ENCODE peak calls at places on chromosomes 7 and 10, in four cellular contexts. Z is HT-29, V is GM12891, C is nucleus accumbens. K is an unnamed sample.

GRCh38 chr7:5689118-5689517 is 92.3 kb downstream of the RNF216 start:
- DNase-seq in C (no peak), V (no peak), Z (no peak), K (no peak)

GRCh38 chr10:43264987-43265798 is 1.7 kb downstream of the RASGEF1A start:
- DNase-seq in V (peak; percentile 18), Z (no peak), C (no peak), K (no peak)

GRCh38 chr7:2894118-2894940 is 50.2 kb upstream of the GNA12 start:
- DNase-seq in C (no peak), V (peak; percentile 64), Z (no peak), K (no peak)

GRCh38 chr7:101559586-101559985 is 69.5 kb downstream of the MYL10 start:
- DNase-seq in C (no peak), Z (no peak), V (no peak), K (no peak)

GRCh38 chr7:37753398-37753797 is 69.8 kb downstream of the GPR141 start:
- DNase-seq in Z (no peak), V (no peak), C (no peak), K (no peak)

GRCh38 chr10:22693371-22693784 is 21.0 kb downstream of the PIP4K2A start:
- DNase-seq in V (no peak), Z (no peak), C (no peak), K (no peak)

GRCh38 chr7:121561717-121562116 is 165.6 kb upstream of the FAM3C start:
- DNase-seq in Z (peak; percentile 26), C (no peak), V (no peak), K (peak; percentile 4)

GRCh38 chr10:31604141-31604540 is 285.1 kb downstream of the ZEB1 start:
- DNase-seq in Z (no peak), V (no peak), C (no peak), K (no peak)

GRCh38 chr7:139700505-139701235 is 77.1 kb downstream of the HIPK2 start:
- DNase-seq in Z (no peak), C (no peak), V (no peak), K (no peak)

GRCh38 chr10:127853868-127854768 is 38.6 kb downstream of the CLRN3 start:
- DNase-seq in Z (peak; percentile 87), C (peak; percentile 59), V (peak; percentile 64), K (peak; percentile 59)

GRCh38 chr7:44290250-44290616 is 35.2 kb downstream of the CAMK2B start:
- DNase-seq in C (no peak), V (peak; percentile 6), Z (no peak), K (no peak)

GRCh38 chr7:97479740-97480290 is 252.1 kb upstream of the TAC1 start:
- DNase-seq in C (peak; percentile 5), Z (no peak), V (no peak), K (no peak)

GRCh38 chr10:60916025-60916424 is 28.0 kb downstream of the RHOBTB1 start:
- DNase-seq in Z (peak; percentile 15), V (no peak), C (no peak), K (peak; percentile 15)

GRCh38 chr10:1119027-1119426 is 62.8 kb downstream of the WDR37 start:
- DNase-seq in C (no peak), Z (no peak), V (no peak), K (no peak)

GRCh38 chr7:105345003-105345402 is 43.7 kb downstream of the SRPK2 start:
- DNase-seq in V (no peak), C (no peak), Z (no peak), K (no peak)

GRCh38 chr7:141017555-141017954 is 2.8 kb upstream of the MRPS33 start:
- DNase-seq in V (no peak), C (no peak), Z (no peak), K (no peak)

GRCh38 chr7:85682819-85683218 is 496.0 kb upstream of the SEMA3D start:
- DNase-seq in V (no peak), Z (no peak), C (no peak), K (no peak)

GRCh38 chr10:80202934-80203834 is 2.2 kb downstream of the ANXA11 start:
- DNase-seq in V (no peak), C (peak; percentile 54), Z (peak; percentile 83), K (peak; percentile 80)

GRCh38 chr10:103983367-103983911 is 16.5 kb downstream of the SLK start:
- DNase-seq in V (no peak), C (no peak), Z (no peak), K (no peak)

GRCh38 chr10:77702166-77702565 is 64.6 kb upstream of the KCNMA1 start:
- DNase-seq in V (no peak), C (no peak), Z (no peak), K (no peak)

GRCh38 chr7:152341039-152341913 is 94.5 kb downstream of the KMT2C start:
- DNase-seq in V (no peak), C (peak; percentile 4), Z (peak; percentile 80), K (peak; percentile 32)

GRCh38 chr7:98348726-98349474 is 52.0 kb downstream of the BAIAP2L1 start:
- DNase-seq in Z (peak; percentile 56), V (no peak), C (no peak), K (peak; percentile 23)

GRCh38 chr10:90293629-90294028 is 564.2 kb downstream of the HTR7 start:
- DNase-seq in C (no peak), V (no peak), Z (no peak), K (no peak)

GRCh38 chr10:12481956-12482355 is 132.6 kb downstream of the CAMK1D start:
- DNase-seq in V (no peak), C (no peak), Z (no peak), K (no peak)

GRCh38 chr10:71285180-71285545 is 33.9 kb upstream of the SLC29A3 start:
- DNase-seq in V (peak; percentile 79), C (peak; percentile 33), Z (peak; percentile 63), K (peak; percentile 67)

GRCh38 chr10:119754085-119754484 is 28.2 kb downstream of the INPP5F start:
- DNase-seq in C (no peak), Z (peak; percentile 28), V (no peak), K (peak; percentile 7)

GRCh38 chr7:95246935-95247370 is 77.4 kb downstream of the PON1 start:
- DNase-seq in V (no peak), C (peak; percentile 71), Z (peak; percentile 79), K (peak; percentile 43)

GRCh38 chr7:12025246-12025645 is 185.8 kb upstream of the TMEM106B start:
- DNase-seq in V (no peak), C (no peak), Z (no peak), K (no peak)

GRCh38 chr10:101940916-101941315 is 97.3 kb upstream of the KCNIP2 start:
- DNase-seq in V (no peak), Z (no peak), C (no peak), K (no peak)

GRCh38 chr7:38660427-38661099 is 29.4 kb upstream of the AMPH start:
- DNase-seq in Z (peak; percentile 35), C (no peak), V (peak; percentile 14), K (peak; percentile 43)

GRCh38 chr7:521221-522070 is 1.8 kb upstream of the PDGFA start:
- DNase-seq in Z (peak; percentile 82), C (no peak), V (peak; percentile 76), K (peak; percentile 70)

GRCh38 chr10:87760195-87760905 is 57.7 kb downstream of the ATAD1 start:
- DNase-seq in C (no peak), V (no peak), Z (no peak), K (no peak)